ENCODE peak calls at places on chromosomes 5 and 9, in ten cellular contexts. One of them, this sample, is unnamed.
A peak's percentile ranks its signal among the peaks of the same experiment; 100 is the strongest.

GRCh38 chr9:95373069-95373681 is 55.7 kb upstream of the FANCC start:
- DNase-seq in PC-3: peak; percentile 72
- DNase-seq in GM12891: no peak
- DNase-seq in NCI-H460: no peak
- DNase-seq in CD8-positive, alpha-beta T cell: no peak
- DNase-seq in iris pigment epithelial cell: no peak
- DNase-seq in OCI-M1: no peak
- DNase-seq in effector CD8-positive, alpha-beta T cell: no peak
- DNase-seq in naive thymus-derived CD4-positive, alpha-beta T cell: no peak
- DNase-seq in ACHN: no peak
- DNase-seq in this sample: no peak

GRCh38 chr9:69584746-69585145 is 87.4 kb downstream of the APBA1 start:
- DNase-seq in CD8-positive, alpha-beta T cell: no peak
- DNase-seq in PC-3: no peak
- DNase-seq in effector CD8-positive, alpha-beta T cell: no peak
- DNase-seq in naive thymus-derived CD4-positive, alpha-beta T cell: no peak
- DNase-seq in ACHN: no peak
- DNase-seq in GM12891: no peak
- DNase-seq in iris pigment epithelial cell: peak; percentile 9
- DNase-seq in NCI-H460: no peak
- DNase-seq in OCI-M1: no peak
- DNase-seq in this sample: no peak

GRCh38 chr9:92133949-92134604 is 18.9 kb upstream of the SPTLC1 start:
- DNase-seq in OCI-M1: peak; percentile 80
- DNase-seq in PC-3: peak; percentile 90
- DNase-seq in naive thymus-derived CD4-positive, alpha-beta T cell: peak; percentile 57
- DNase-seq in CD8-positive, alpha-beta T cell: peak; percentile 39
- DNase-seq in NCI-H460: peak; percentile 78
- DNase-seq in effector CD8-positive, alpha-beta T cell: peak; percentile 67
- DNase-seq in GM12891: peak; percentile 71
- DNase-seq in iris pigment epithelial cell: peak; percentile 70
- DNase-seq in ACHN: peak; percentile 82
- DNase-seq in this sample: peak; percentile 24

GRCh38 chr5:72517961-72518690 is 10.9 kb upstream of the ZNF366 start:
- DNase-seq in naive thymus-derived CD4-positive, alpha-beta T cell: no peak
- DNase-seq in iris pigment epithelial cell: no peak
- DNase-seq in effector CD8-positive, alpha-beta T cell: no peak
- DNase-seq in ACHN: no peak
- DNase-seq in PC-3: no peak
- DNase-seq in CD8-positive, alpha-beta T cell: no peak
- DNase-seq in NCI-H460: no peak
- DNase-seq in GM12891: no peak
- DNase-seq in OCI-M1: peak; percentile 64
- DNase-seq in this sample: no peak

GRCh38 chr9:38683336-38683735 is 36.6 kb downstream of the FAM240B start:
- DNase-seq in naive thymus-derived CD4-positive, alpha-beta T cell: no peak
- DNase-seq in iris pigment epithelial cell: peak; percentile 41
- DNase-seq in effector CD8-positive, alpha-beta T cell: no peak
- DNase-seq in OCI-M1: no peak
- DNase-seq in PC-3: no peak
- DNase-seq in ACHN: no peak
- DNase-seq in GM12891: no peak
- DNase-seq in NCI-H460: no peak
- DNase-seq in CD8-positive, alpha-beta T cell: no peak
- DNase-seq in this sample: no peak

GRCh38 chr9:32839013-32839442 is 55.7 kb downstream of the TMEM215 start:
- DNase-seq in OCI-M1: no peak
- DNase-seq in iris pigment epithelial cell: no peak
- DNase-seq in GM12891: no peak
- DNase-seq in naive thymus-derived CD4-positive, alpha-beta T cell: no peak
- DNase-seq in CD8-positive, alpha-beta T cell: no peak
- DNase-seq in ACHN: peak; percentile 56
- DNase-seq in PC-3: no peak
- DNase-seq in effector CD8-positive, alpha-beta T cell: no peak
- DNase-seq in NCI-H460: no peak
- DNase-seq in this sample: no peak

GRCh38 chr5:2194949-2195348 is 312.2 kb upstream of the IRX4 start:
- DNase-seq in iris pigment epithelial cell: no peak
- DNase-seq in PC-3: no peak
- DNase-seq in NCI-H460: no peak
- DNase-seq in CD8-positive, alpha-beta T cell: no peak
- DNase-seq in OCI-M1: no peak
- DNase-seq in ACHN: no peak
- DNase-seq in GM12891: no peak
- DNase-seq in effector CD8-positive, alpha-beta T cell: no peak
- DNase-seq in naive thymus-derived CD4-positive, alpha-beta T cell: no peak
- DNase-seq in this sample: no peak

GRCh38 chr9:21854594-21854993 is 52.2 kb downstream of the MTAP start:
- DNase-seq in CD8-positive, alpha-beta T cell: no peak
- DNase-seq in PC-3: peak; percentile 23
- DNase-seq in naive thymus-derived CD4-positive, alpha-beta T cell: no peak
- DNase-seq in NCI-H460: no peak
- DNase-seq in iris pigment epithelial cell: peak; percentile 97
- DNase-seq in OCI-M1: no peak
- DNase-seq in GM12891: no peak
- DNase-seq in ACHN: no peak
- DNase-seq in effector CD8-positive, alpha-beta T cell: no peak
- DNase-seq in this sample: peak; percentile 22

GRCh38 chr5:2143646-2144386 is 261.1 kb upstream of the IRX4 start:
- DNase-seq in effector CD8-positive, alpha-beta T cell: no peak
- DNase-seq in OCI-M1: no peak
- DNase-seq in iris pigment epithelial cell: no peak
- DNase-seq in NCI-H460: no peak
- DNase-seq in PC-3: no peak
- DNase-seq in ACHN: no peak
- DNase-seq in CD8-positive, alpha-beta T cell: no peak
- DNase-seq in GM12891: no peak
- DNase-seq in naive thymus-derived CD4-positive, alpha-beta T cell: no peak
- DNase-seq in this sample: no peak

GRCh38 chr5:88875609-88876234 is 7.3 kb downstream of the MEF2C start:
- DNase-seq in iris pigment epithelial cell: no peak
- DNase-seq in PC-3: peak; percentile 49
- DNase-seq in OCI-M1: peak; percentile 84
- DNase-seq in NCI-H460: no peak
- DNase-seq in CD8-positive, alpha-beta T cell: no peak
- DNase-seq in GM12891: no peak
- DNase-seq in naive thymus-derived CD4-positive, alpha-beta T cell: no peak
- DNase-seq in ACHN: peak; percentile 52
- DNase-seq in effector CD8-positive, alpha-beta T cell: no peak
- DNase-seq in this sample: no peak

GRCh38 chr5:6812800-6813731 is 99.8 kb downstream of the TENT4A start:
- DNase-seq in OCI-M1: peak; percentile 74
- DNase-seq in iris pigment epithelial cell: peak; percentile 66
- DNase-seq in ACHN: no peak
- DNase-seq in CD8-positive, alpha-beta T cell: no peak
- DNase-seq in PC-3: no peak
- DNase-seq in GM12891: no peak
- DNase-seq in naive thymus-derived CD4-positive, alpha-beta T cell: no peak
- DNase-seq in NCI-H460: no peak
- DNase-seq in effector CD8-positive, alpha-beta T cell: no peak
- DNase-seq in this sample: no peak

GRCh38 chr5:95664204-95664786 is 17.7 kb downstream of the RFESD start:
- DNase-seq in CD8-positive, alpha-beta T cell: no peak
- DNase-seq in NCI-H460: peak; percentile 39
- DNase-seq in effector CD8-positive, alpha-beta T cell: no peak
- DNase-seq in PC-3: peak; percentile 63
- DNase-seq in OCI-M1: peak; percentile 80
- DNase-seq in ACHN: peak; percentile 33
- DNase-seq in naive thymus-derived CD4-positive, alpha-beta T cell: peak; percentile 48
- DNase-seq in iris pigment epithelial cell: peak; percentile 44
- DNase-seq in GM12891: no peak
- DNase-seq in this sample: no peak

GRCh38 chr9:4865685-4866084 is 72.9 kb downstream of the RCL1 start:
- DNase-seq in CD8-positive, alpha-beta T cell: no peak
- DNase-seq in NCI-H460: no peak
- DNase-seq in iris pigment epithelial cell: no peak
- DNase-seq in naive thymus-derived CD4-positive, alpha-beta T cell: no peak
- DNase-seq in effector CD8-positive, alpha-beta T cell: no peak
- DNase-seq in OCI-M1: no peak
- DNase-seq in ACHN: no peak
- DNase-seq in GM12891: no peak
- DNase-seq in PC-3: no peak
- DNase-seq in this sample: no peak

GRCh38 chr9:37967681-37968080 is 63.8 kb upstream of the SLC25A51 start:
- DNase-seq in PC-3: no peak
- DNase-seq in naive thymus-derived CD4-positive, alpha-beta T cell: no peak
- DNase-seq in NCI-H460: no peak
- DNase-seq in effector CD8-positive, alpha-beta T cell: no peak
- DNase-seq in CD8-positive, alpha-beta T cell: no peak
- DNase-seq in OCI-M1: no peak
- DNase-seq in GM12891: no peak
- DNase-seq in iris pigment epithelial cell: no peak
- DNase-seq in ACHN: no peak
- DNase-seq in this sample: no peak

GRCh38 chr9:96420468-96421219 is 2.5 kb upstream of the ZNF367 start:
- DNase-seq in GM12891: no peak
- DNase-seq in iris pigment epithelial cell: peak; percentile 95
- DNase-seq in CD8-positive, alpha-beta T cell: no peak
- DNase-seq in NCI-H460: peak; percentile 81
- DNase-seq in PC-3: peak; percentile 95
- DNase-seq in OCI-M1: peak; percentile 86
- DNase-seq in naive thymus-derived CD4-positive, alpha-beta T cell: no peak
- DNase-seq in ACHN: peak; percentile 97
- DNase-seq in effector CD8-positive, alpha-beta T cell: no peak
- DNase-seq in this sample: peak; percentile 82

GRCh38 chr5:158373623-158374375 is 514.9 kb upstream of the CLINT1 start:
- DNase-seq in OCI-M1: no peak
- DNase-seq in effector CD8-positive, alpha-beta T cell: no peak
- DNase-seq in iris pigment epithelial cell: no peak
- DNase-seq in ACHN: no peak
- DNase-seq in GM12891: no peak
- DNase-seq in naive thymus-derived CD4-positive, alpha-beta T cell: no peak
- DNase-seq in PC-3: no peak
- DNase-seq in NCI-H460: no peak
- DNase-seq in CD8-positive, alpha-beta T cell: no peak
- DNase-seq in this sample: no peak

GRCh38 chr5:177389368-177390169 is 5.3 kb downstream of the SLC34A1 start:
- DNase-seq in effector CD8-positive, alpha-beta T cell: no peak
- DNase-seq in iris pigment epithelial cell: peak; percentile 97
- DNase-seq in OCI-M1: peak; percentile 11
- DNase-seq in NCI-H460: peak; percentile 26
- DNase-seq in naive thymus-derived CD4-positive, alpha-beta T cell: peak; percentile 35
- DNase-seq in PC-3: peak; percentile 89
- DNase-seq in CD8-positive, alpha-beta T cell: no peak
- DNase-seq in ACHN: peak; percentile 89
- DNase-seq in GM12891: no peak
- DNase-seq in this sample: peak; percentile 75

GRCh38 chr9:96056221-96056620 is 180.7 kb downstream of the ERCC6L2 start:
- DNase-seq in GM12891: no peak
- DNase-seq in ACHN: no peak
- DNase-seq in PC-3: no peak
- DNase-seq in effector CD8-positive, alpha-beta T cell: no peak
- DNase-seq in naive thymus-derived CD4-positive, alpha-beta T cell: no peak
- DNase-seq in NCI-H460: no peak
- DNase-seq in iris pigment epithelial cell: no peak
- DNase-seq in CD8-positive, alpha-beta T cell: no peak
- DNase-seq in OCI-M1: no peak
- DNase-seq in this sample: no peak

GRCh38 chr5:173941758-173942401 is 47.1 kb upstream of the C5orf47 start:
- DNase-seq in effector CD8-positive, alpha-beta T cell: no peak
- DNase-seq in PC-3: peak; percentile 64
- DNase-seq in naive thymus-derived CD4-positive, alpha-beta T cell: no peak
- DNase-seq in NCI-H460: no peak
- DNase-seq in CD8-positive, alpha-beta T cell: no peak
- DNase-seq in OCI-M1: no peak
- DNase-seq in GM12891: no peak
- DNase-seq in ACHN: no peak
- DNase-seq in iris pigment epithelial cell: no peak
- DNase-seq in this sample: no peak

GRCh38 chr5:90888511-90889324 is 330.1 kb downstream of the ADGRV1 start:
- DNase-seq in effector CD8-positive, alpha-beta T cell: no peak
- DNase-seq in OCI-M1: peak; percentile 13
- DNase-seq in PC-3: peak; percentile 93
- DNase-seq in iris pigment epithelial cell: peak; percentile 79
- DNase-seq in GM12891: no peak
- DNase-seq in naive thymus-derived CD4-positive, alpha-beta T cell: no peak
- DNase-seq in CD8-positive, alpha-beta T cell: no peak
- DNase-seq in ACHN: no peak
- DNase-seq in NCI-H460: no peak
- DNase-seq in this sample: peak; percentile 77

GRCh38 chr5:163619951-163620350 is 114.5 kb downstream of the MAT2B start:
- DNase-seq in NCI-H460: no peak
- DNase-seq in iris pigment epithelial cell: no peak
- DNase-seq in naive thymus-derived CD4-positive, alpha-beta T cell: no peak
- DNase-seq in ACHN: no peak
- DNase-seq in GM12891: no peak
- DNase-seq in effector CD8-positive, alpha-beta T cell: no peak
- DNase-seq in CD8-positive, alpha-beta T cell: no peak
- DNase-seq in PC-3: no peak
- DNase-seq in OCI-M1: no peak
- DNase-seq in this sample: no peak

GRCh38 chr5:37816883-37817282 is 23.0 kb downstream of the GDNF start:
- DNase-seq in CD8-positive, alpha-beta T cell: no peak
- DNase-seq in iris pigment epithelial cell: no peak
- DNase-seq in ACHN: no peak
- DNase-seq in PC-3: no peak
- DNase-seq in effector CD8-positive, alpha-beta T cell: no peak
- DNase-seq in GM12891: no peak
- DNase-seq in NCI-H460: no peak
- DNase-seq in naive thymus-derived CD4-positive, alpha-beta T cell: no peak
- DNase-seq in OCI-M1: no peak
- DNase-seq in this sample: no peak

GRCh38 chr9:114278881-114279570 is 43.9 kb upstream of the ORM1 start:
- DNase-seq in naive thymus-derived CD4-positive, alpha-beta T cell: no peak
- DNase-seq in GM12891: no peak
- DNase-seq in CD8-positive, alpha-beta T cell: no peak
- DNase-seq in effector CD8-positive, alpha-beta T cell: no peak
- DNase-seq in NCI-H460: peak; percentile 71
- DNase-seq in iris pigment epithelial cell: peak; percentile 65
- DNase-seq in ACHN: peak; percentile 76
- DNase-seq in OCI-M1: no peak
- DNase-seq in PC-3: peak; percentile 62
- DNase-seq in this sample: no peak

GRCh38 chr5:127564002-127564769 is 46.7 kb downstream of the PRRC1 start:
- DNase-seq in NCI-H460: peak; percentile 79
- DNase-seq in ACHN: peak; percentile 66
- DNase-seq in CD8-positive, alpha-beta T cell: no peak
- DNase-seq in naive thymus-derived CD4-positive, alpha-beta T cell: peak; percentile 61
- DNase-seq in PC-3: peak; percentile 77
- DNase-seq in iris pigment epithelial cell: peak; percentile 61
- DNase-seq in effector CD8-positive, alpha-beta T cell: peak; percentile 19
- DNase-seq in GM12891: peak; percentile 14
- DNase-seq in OCI-M1: peak; percentile 42
- DNase-seq in this sample: peak; percentile 36

GRCh38 chr5:146007270-146007669 is 70.9 kb downstream of the SH3RF2 start:
- DNase-seq in OCI-M1: peak; percentile 39
- DNase-seq in effector CD8-positive, alpha-beta T cell: no peak
- DNase-seq in PC-3: peak; percentile 22
- DNase-seq in NCI-H460: peak; percentile 14
- DNase-seq in naive thymus-derived CD4-positive, alpha-beta T cell: no peak
- DNase-seq in GM12891: no peak
- DNase-seq in ACHN: peak; percentile 4
- DNase-seq in iris pigment epithelial cell: no peak
- DNase-seq in CD8-positive, alpha-beta T cell: no peak
- DNase-seq in this sample: no peak

GRCh38 chr5:172911628-172911880 is 47.7 kb upstream of the RPL26L1 start:
- DNase-seq in OCI-M1: no peak
- DNase-seq in effector CD8-positive, alpha-beta T cell: no peak
- DNase-seq in ACHN: no peak
- DNase-seq in GM12891: no peak
- DNase-seq in CD8-positive, alpha-beta T cell: no peak
- DNase-seq in PC-3: no peak
- DNase-seq in naive thymus-derived CD4-positive, alpha-beta T cell: no peak
- DNase-seq in iris pigment epithelial cell: no peak
- DNase-seq in NCI-H460: no peak
- DNase-seq in this sample: no peak

GRCh38 chr5:127838661-127839060 is 135.5 kb downstream of the CCDC192 start:
- DNase-seq in OCI-M1: no peak
- DNase-seq in NCI-H460: no peak
- DNase-seq in naive thymus-derived CD4-positive, alpha-beta T cell: no peak
- DNase-seq in ACHN: peak; percentile 1
- DNase-seq in effector CD8-positive, alpha-beta T cell: no peak
- DNase-seq in iris pigment epithelial cell: peak; percentile 53
- DNase-seq in GM12891: no peak
- DNase-seq in PC-3: peak; percentile 57
- DNase-seq in CD8-positive, alpha-beta T cell: no peak
- DNase-seq in this sample: no peak

This sample was measured in astrocyte of the cerebellum.